ENCODE peak calls at places on chromosomes 16 and 17, in four cellular contexts. L, N, Z and P are unnamed samples.

GRCh38 chr17:50584749-50585148 is 24.2 kb downstream of the CACNA1G start:
- DNase-seq in L (no peak), N (no peak), Z (no peak), P (no peak)

GRCh38 chr17:43579570-43580140 is 33.5 kb upstream of the ETV4 start:
- DNase-seq in L (no peak), N (no peak), Z (no peak), P (no peak)

GRCh38 chr17:56096026-56096807 is 57.1 kb upstream of the ANKFN1 start:
- DNase-seq in L (no peak), N (no peak), Z (no peak), P (no peak)

GRCh38 chr16:19008245-19008644 is 24.5 kb downstream of the TMC7 start:
- DNase-seq in L (no peak), N (no peak), Z (no peak), P (peak)

GRCh38 chr16:20911361-20911760 is 10.8 kb downstream of the LYRM1 start:
- DNase-seq in L (no peak), N (no peak), Z (no peak), P (no peak)

GRCh38 chr17:4304417-4305027 is 40.7 kb upstream of the ANKFY1 start:
- DNase-seq in L (peak), N (peak), Z (no peak), P (no peak)

GRCh38 chr17:17669081-17669850 is 12.0 kb upstream of the RAI1 start:
- DNase-seq in L (no peak), N (no peak), Z (no peak), P (no peak)

GRCh38 chr17:46266656-46267544 is 28.0 kb upstream of the LRRC37A start:
- DNase-seq in L (peak), N (peak), Z (peak), P (peak)

GRCh38 chr16:12440233-12440530 is 363.5 kb downstream of the CPPED1 start:
- DNase-seq in L (no peak), N (no peak), Z (no peak), P (no peak)

GRCh38 chr16:69382421-69382820 is 3.4 kb downstream of the TERF2 start:
- DNase-seq in L (no peak), N (no peak), Z (no peak), P (no peak)

GRCh38 chr17:46192211-46192483 is 1.1 kb downstream of the KANSL1 start:
- DNase-seq in L (no peak), N (no peak), Z (no peak), P (no peak)

GRCh38 chr16:66267287-66268137 is 99.0 kb upstream of the CDH5 start:
- DNase-seq in L (no peak), N (no peak), Z (peak), P (peak)

GRCh38 chr16:88500255-88500661 is 47.2 kb downstream of the ZFPM1 start:
- DNase-seq in L (no peak), N (no peak), Z (no peak), P (no peak)

GRCh38 chr16:67653131-67654068 is 6.7 kb downstream of the ACD start:
- DNase-seq in L (no peak), N (no peak), Z (no peak), P (no peak)